ENCODE peak calls at places on chromosomes 13 and 19, in ten cellular contexts. T is ELF-1; C is HT1080; F is iris pigment epithelial cell; E is GM06990; S is HEK293T; J is breast epithelium; O is left lung; Y is activated CD8-positive, alpha-beta T cell treated with anti-CD3 and anti-CD28 coated beads for 36 hours; I is sciatic nerve. X is an unnamed sample.

GRCh38 chr19:41586064-41586463 is 10.1 kb downstream of the CEACAM21 start:
- DNase-seq in O (no peak), S (no peak), J (no peak), I (no peak), Y (no peak), F (no peak), C (no peak), E (no peak), T (no peak), X (no peak)

GRCh38 chr19:20840371-20840770 is 64.3 kb downstream of the ZNF66 start:
- DNase-seq in T (no peak), I (no peak), O (no peak), C (peak), Y (no peak), F (no peak), E (no peak), J (no peak), S (no peak), X (no peak)

GRCh38 chr13:111548301-111548700 is 227.9 kb downstream of the TEX29 start:
- DNase-seq in F (no peak), S (no peak), C (no peak), I (no peak), J (no peak), T (no peak), O (no peak), Y (no peak), E (no peak), X (no peak)

GRCh38 chr13:94617389-94618000 is 15.8 kb downstream of the GPR180 start:
- DNase-seq in F (no peak), Y (peak), T (no peak), E (no peak), S (peak), I (no peak), O (no peak), C (no peak), J (no peak), X (peak)

GRCh38 chr19:40806385-40807146 is 7.6 kb downstream of the EGLN2 start:
- DNase-seq in S (peak), E (peak), T (peak), I (peak), C (peak), J (peak), F (peak), O (peak), Y (peak), X (no peak)

GRCh38 chr13:47896111-47896510 is 105.0 kb downstream of the SUCLA2 start:
- DNase-seq in S (no peak), C (no peak), O (no peak), F (no peak), J (no peak), T (no peak), I (no peak), E (no peak), Y (no peak), X (no peak)

GRCh38 chr13:27359203-27359821 is 65.1 kb upstream of the GTF3A start:
- DNase-seq in F (peak), E (no peak), O (peak), T (peak), S (peak), Y (peak), I (peak), C (peak), J (peak), X (peak)

GRCh38 chr13:20772401-20773131 is 1.2 kb downstream of the EEF1AKMT1 start:
- DNase-seq in I (no peak), Y (no peak), F (peak), J (no peak), E (no peak), C (no peak), O (no peak), T (no peak), S (no peak), X (no peak)

GRCh38 chr19:18898081-18898532 is 2.1 kb upstream of the CERS1 start:
- DNase-seq in F (no peak), Y (no peak), E (no peak), S (no peak), C (no peak), T (peak), J (no peak), O (no peak), I (no peak), X (no peak)

GRCh38 chr13:111359930-111360329 is 39.5 kb downstream of the TEX29 start:
- DNase-seq in C (no peak), T (no peak), J (no peak), I (no peak), Y (no peak), S (no peak), O (no peak), F (no peak), E (no peak), X (no peak)

GRCh38 chr19:38978315-38978689 is 2.8 kb upstream of the FBXO17 start:
- DNase-seq in O (no peak), I (no peak), F (no peak), Y (no peak), E (no peak), S (no peak), C (no peak), J (no peak), T (no peak), X (no peak)

GRCh38 chr19:5684694-5685430 is 4.0 kb downstream of the HSD11B1L start:
- DNase-seq in T (no peak), E (no peak), I (no peak), J (no peak), F (no peak), Y (no peak), S (no peak), O (no peak), C (no peak), X (no peak)

GRCh38 chr13:33633701-33634525 is 184.0 kb upstream of the RFC3 start:
- DNase-seq in T (no peak), E (no peak), J (no peak), C (no peak), O (no peak), I (no peak), F (peak), Y (no peak), S (no peak), X (no peak)

GRCh38 chr19:47111081-47111589 is 2.4 kb downstream of the ZC3H4 start:
- DNase-seq in I (no peak), J (no peak), T (no peak), C (no peak), O (peak), E (peak), F (no peak), S (peak), Y (peak), X (peak)

GRCh38 chr19:9839415-9839814 is 4.3 kb downstream of the PIN1 start:
- DNase-seq in C (no peak), O (no peak), S (no peak), E (no peak), T (no peak), Y (no peak), I (no peak), F (peak), J (no peak), X (no peak)

GRCh38 chr13:32903720-32904119 is 112.5 kb upstream of the KL start:
- DNase-seq in S (no peak), T (peak), I (no peak), J (no peak), Y (no peak), O (no peak), F (no peak), E (no peak), C (peak), X (no peak)

GRCh38 chr13:113182046-113182445 is 23.6 kb downstream of the PROZ start:
- DNase-seq in O (no peak), T (no peak), I (no peak), F (peak), S (no peak), E (no peak), J (no peak), C (no peak), Y (no peak), X (no peak)

GRCh38 chr19:34475026-34475974 is 6.3 kb upstream of the WTIP start:
- DNase-seq in J (no peak), Y (peak), C (peak), S (no peak), F (peak), T (no peak), O (no peak), E (no peak), I (no peak), X (no peak)

GRCh38 chr13:114096811-114097503 is 35.5 kb downstream of the RASA3 start:
- DNase-seq in O (peak), J (no peak), Y (no peak), F (no peak), E (no peak), I (peak), T (no peak), C (no peak), S (no peak), X (peak)

GRCh38 chr13:30322428-30322827 is 15.1 kb upstream of the KATNAL1 start:
- DNase-seq in J (no peak), I (no peak), O (no peak), E (no peak), S (no peak), T (no peak), F (no peak), Y (no peak), C (no peak), X (no peak)

GRCh38 chr19:3175761-3176714 is 2.5 kb upstream of the S1PR4 start:
- DNase-seq in S (no peak), E (no peak), I (no peak), Y (peak), C (peak), J (peak), T (no peak), F (peak), O (peak), X (peak)

GRCh38 chr13:63435668-63436275 is 2020.1 kb upstream of the PCDH20 start:
- DNase-seq in T (no peak), S (no peak), Y (no peak), C (peak), F (peak), J (no peak), O (peak), E (no peak), I (no peak), X (no peak)

GRCh38 chr19:31054430-31054829 is 294.8 kb downstream of the TSHZ3 start:
- DNase-seq in Y (peak), O (peak), T (peak), F (peak), E (no peak), S (peak), C (peak), I (no peak), J (no peak), X (no peak)

GRCh38 chr19:43789029-43789428 is 8.3 kb upstream of the KCNN4 start:
- DNase-seq in S (no peak), I (no peak), C (no peak), Y (no peak), F (peak), T (peak), O (no peak), J (no peak), E (no peak), X (no peak)

GRCh38 chr19:35716735-35716984 is 1.1 kb upstream of the KMT2B start:
- DNase-seq in T (no peak), J (no peak), Y (no peak), E (no peak), C (no peak), O (no peak), F (no peak), I (no peak), S (no peak), X (no peak)

GRCh38 chr19:54428323-54429175 is 13.3 kb downstream of the TTYH1 start:
- DNase-seq in F (no peak), E (no peak), C (no peak), S (no peak), J (no peak), Y (no peak), O (no peak), I (no peak), T (no peak), X (no peak)